ENCODE peak calls at places on chromosomes 11 and 22, in four cellular contexts. A is heart left ventricle, R is HL-60, P is cardiac muscle cell. N is an unnamed sample.
A peak's percentile ranks its signal among the peaks of the same experiment; 100 is the strongest.

GRCh38 chr22:27278986-27279385 is 522.6 kb downstream of the MN1 start:
- DNase-seq in A (no peak), R (no peak), P (no peak), N (peak; percentile 19)

GRCh38 chr11:1310772-1311468 is 1.5 kb upstream of the TOLLIP start:
- DNase-seq in A (no peak), R (no peak), P (no peak), N (no peak)

GRCh38 chr22:24090581-24090980 is 79.5 kb downstream of the CABIN1 start:
- DNase-seq in A (no peak), R (no peak), P (no peak), N (no peak)

GRCh38 chr11:80958414-80958813 is 1517.6 kb upstream of the TENM4 start:
- DNase-seq in A (no peak), R (no peak), P (peak; percentile 85), N (peak; percentile 88)

GRCh38 chr11:35173011-35173511 is 34.1 kb downstream of the CD44 start:
- DNase-seq in A (no peak), R (no peak), P (peak; percentile 85), N (no peak)

GRCh38 chr22:47337161-47337621 is 574.7 kb downstream of the TBC1D22A start:
- DNase-seq in A (no peak), R (no peak), P (peak; percentile 79), N (peak; percentile 91)

GRCh38 chr11:120197254-120197891 is 13.5 kb upstream of the OAF start:
- DNase-seq in A (peak; percentile 31), R (no peak), P (no peak), N (peak; percentile 36)

GRCh38 chr11:33742249-33742851 is 6.1 kb upstream of the CD59 start:
- DNase-seq in A (no peak), R (no peak), P (peak; percentile 60), N (peak; percentile 47)

GRCh38 chr22:46763051-46763705 is 728 bp downstream of the TBC1D22A start:
- DNase-seq in A (peak; percentile 74), R (no peak), P (peak; percentile 56), N (no peak)

GRCh38 chr11:84817998-84818397 is 809.1 kb downstream of the DLG2 start:
- DNase-seq in A (no peak), R (no peak), P (peak; percentile 46), N (peak; percentile 68)

GRCh38 chr22:23609983-23610781 is 21.9 kb downstream of the DRICH1 start:
- DNase-seq in A (no peak), R (no peak), P (no peak), N (no peak)

GRCh38 chr11:58596621-58597020 is 17.8 kb downstream of the ZFP91 start:
- DNase-seq in A (no peak), R (no peak), P (no peak), N (peak; percentile 42)

GRCh38 chr11:13150487-13150886 is 127.1 kb upstream of the BMAL1 start:
- DNase-seq in A (no peak), R (no peak), P (no peak), N (no peak)

GRCh38 chr11:133810766-133811165 is 34.5 kb downstream of the SPATA19 start:
- DNase-seq in A (no peak), R (no peak), P (no peak), N (no peak)

GRCh38 chr11:133810179-133810550 is 35.1 kb downstream of the SPATA19 start:
- DNase-seq in A (no peak), R (no peak), P (no peak), N (no peak)

GRCh38 chr11:133808393-133809140 is 36.7 kb downstream of the SPATA19 start:
- DNase-seq in A (no peak), R (no peak), P (peak; percentile 18), N (no peak)

GRCh38 chr11:133811850-133812685 is 33.2 kb downstream of the SPATA19 start:
- DNase-seq in A (no peak), R (no peak), P (no peak), N (no peak)

DNA sequence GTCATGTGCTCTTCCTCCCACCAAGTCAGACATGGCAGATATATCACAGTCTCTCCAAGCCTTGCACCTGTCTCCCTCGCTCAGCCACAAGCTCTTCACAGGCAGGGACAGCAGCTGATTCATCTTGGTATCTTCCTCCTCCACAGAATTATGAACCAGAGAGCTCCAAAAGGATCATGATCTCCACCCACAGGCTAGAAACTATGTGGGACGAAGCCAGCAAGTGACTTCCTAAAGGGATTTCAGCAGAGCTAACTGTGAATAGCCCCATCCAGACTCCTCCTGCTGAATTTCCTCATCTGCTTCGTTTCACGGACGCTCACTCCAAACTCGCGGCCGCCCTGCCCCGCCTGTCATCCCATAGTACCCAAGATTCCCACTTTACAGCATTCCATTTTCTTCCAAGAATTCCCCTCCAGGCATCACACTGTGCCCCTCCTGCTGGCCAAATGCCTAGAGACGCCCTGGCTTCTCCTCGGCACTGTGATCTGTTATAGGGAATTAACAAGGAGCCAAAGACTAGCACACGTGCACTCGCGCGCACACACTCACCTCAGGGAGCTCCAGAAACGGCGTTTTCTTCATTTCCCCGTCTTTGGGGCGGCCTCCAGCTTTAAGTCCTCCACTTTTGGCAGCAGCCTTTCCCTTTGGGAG is 35.7 kb downstream of the SPATA19 start:
- DNase-seq in A (no peak), R (no peak), P (peak; percentile 15), N (no peak)
- TF ChIP-seq CTCF in A (no peak), R (no peak), P (no peak), N (no peak)

GRCh38 chr11:115391162-115391561 is 113.1 kb downstream of the CADM1 start:
- DNase-seq in A (no peak), R (no peak), P (no peak), N (no peak)

GRCh38 chr11:115391598-115391997 is 112.6 kb downstream of the CADM1 start:
- DNase-seq in A (no peak), R (no peak), P (no peak), N (no peak)

GRCh38 chr11:115385211-115385610 is 119.0 kb downstream of the CADM1 start:
- DNase-seq in A (no peak), R (no peak), P (no peak), N (no peak)

GRCh38 chr11:115390441-115390840 is 113.8 kb downstream of the CADM1 start:
- DNase-seq in A (no peak), R (no peak), P (no peak), N (no peak)

GRCh38 chr11:115389790-115390189 is 114.4 kb downstream of the CADM1 start:
- DNase-seq in A (no peak), R (no peak), P (no peak), N (no peak)
- H3K4me3 ChIP-seq in A (no peak overlapping the region), R (no peak overlapping the region), P (no peak overlapping the region), N (no peak overlapping the region)

DNA sequence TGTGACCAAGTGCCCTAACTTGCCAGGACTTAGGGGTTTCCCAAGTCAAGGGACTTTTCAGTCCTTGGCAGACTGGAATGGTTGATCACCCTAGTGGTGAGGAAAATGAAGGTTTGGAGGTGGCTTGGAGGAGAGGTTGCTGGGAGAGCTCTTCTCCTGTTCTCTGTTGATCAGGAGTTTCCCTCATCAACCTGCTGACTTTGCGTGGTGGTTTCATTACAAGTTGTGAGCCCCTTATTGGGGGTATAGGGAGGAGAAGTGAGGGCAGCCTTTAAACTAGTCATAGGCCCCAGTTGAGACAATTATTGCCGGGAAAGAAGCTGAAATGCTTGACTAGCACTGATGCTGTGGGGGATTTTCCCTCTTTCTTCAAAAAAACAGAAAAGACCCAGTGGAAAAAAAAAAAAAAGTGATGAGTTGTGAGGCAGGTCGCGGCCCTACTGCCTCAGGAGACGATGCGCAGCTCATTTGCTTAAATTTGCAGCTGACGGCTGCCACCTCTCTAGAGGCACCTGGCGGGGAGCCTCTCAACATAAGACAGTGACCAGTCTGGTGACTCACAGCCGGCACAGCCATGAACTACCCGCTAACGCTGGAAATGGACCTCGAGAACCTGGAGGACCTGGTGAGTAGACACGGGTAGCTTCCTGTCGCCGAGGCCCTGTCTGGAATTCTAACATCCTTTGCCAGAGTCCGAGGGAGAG is at the start of gene CXCR5:
- DNase-seq in A (no peak), R (no peak), P (no peak), N (no peak)
- TF ChIP-seq CTCF in A (no peak), R (no peak), P (no peak), N (no peak)

DNA sequence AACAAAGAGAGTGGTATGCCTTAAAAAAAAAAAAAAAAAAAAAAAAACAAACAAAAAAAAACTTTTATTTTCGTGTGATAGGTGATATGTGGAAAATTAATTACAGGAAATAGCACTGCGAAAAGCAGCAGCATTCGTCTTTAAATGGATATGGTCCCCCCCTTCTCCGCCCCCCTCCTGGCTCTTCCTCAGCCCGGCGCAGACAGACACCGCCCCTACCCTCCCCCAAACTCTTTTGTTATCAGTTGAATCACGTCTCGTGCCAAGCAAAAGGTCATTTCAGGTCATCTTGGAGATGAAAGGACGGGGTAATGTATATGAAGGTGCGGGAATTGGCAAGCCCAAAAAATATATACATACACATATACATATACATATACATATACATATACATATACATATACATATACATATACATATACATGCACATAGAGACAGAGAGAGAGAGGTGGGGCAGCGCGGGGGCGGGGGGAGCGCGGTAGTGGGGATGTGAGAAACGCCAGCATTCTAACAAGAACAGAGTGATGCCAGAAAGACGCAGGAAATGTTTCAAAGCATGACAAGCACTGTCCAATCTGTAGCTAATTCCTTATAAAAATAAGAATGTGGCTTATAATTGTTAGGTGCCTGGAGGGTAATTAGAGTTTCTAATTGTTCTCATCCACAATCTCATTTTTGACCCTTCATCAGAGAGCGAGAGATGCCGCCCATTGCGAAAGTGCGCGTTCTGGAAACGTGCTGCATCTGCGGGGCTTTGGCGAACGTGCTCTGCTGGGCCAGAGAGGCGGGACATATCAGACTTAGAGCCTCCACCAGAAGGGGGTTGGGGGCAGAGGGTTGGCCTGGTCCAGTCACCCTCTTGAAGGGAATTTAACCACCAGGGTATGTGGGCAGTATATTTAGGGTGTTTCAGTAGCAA is 214.5 kb upstream of the UBASH3B start:
- DNase-seq in A (peak; percentile 63), R (no peak), P (peak; percentile 48), N (peak; percentile 13)
- H3K4me3 ChIP-seq in A (peak overlapping the region; percentile 67), R (peak overlapping the region; percentile 34), P (peak overlapping the region; percentile 18), N (peak overlapping the region; percentile 54)

GRCh38 chr22:38925571-38926041 is 31.8 kb upstream of the APOBEC3A start:
- DNase-seq in A (no peak), R (no peak), P (no peak), N (no peak)

GRCh38 chr22:38924197-38924952 is 33.0 kb upstream of the APOBEC3A start:
- DNase-seq in A (no peak), R (no peak), P (peak; percentile 94), N (peak; percentile 92)

GRCh38 chr22:38921126-38921525 is 36.3 kb upstream of the APOBEC3A start:
- DNase-seq in A (no peak), R (no peak), P (no peak), N (no peak)

GRCh38 chr22:38921801-38922200 is 35.6 kb upstream of the APOBEC3A start:
- DNase-seq in A (no peak), R (no peak), P (no peak), N (no peak)

DNA sequence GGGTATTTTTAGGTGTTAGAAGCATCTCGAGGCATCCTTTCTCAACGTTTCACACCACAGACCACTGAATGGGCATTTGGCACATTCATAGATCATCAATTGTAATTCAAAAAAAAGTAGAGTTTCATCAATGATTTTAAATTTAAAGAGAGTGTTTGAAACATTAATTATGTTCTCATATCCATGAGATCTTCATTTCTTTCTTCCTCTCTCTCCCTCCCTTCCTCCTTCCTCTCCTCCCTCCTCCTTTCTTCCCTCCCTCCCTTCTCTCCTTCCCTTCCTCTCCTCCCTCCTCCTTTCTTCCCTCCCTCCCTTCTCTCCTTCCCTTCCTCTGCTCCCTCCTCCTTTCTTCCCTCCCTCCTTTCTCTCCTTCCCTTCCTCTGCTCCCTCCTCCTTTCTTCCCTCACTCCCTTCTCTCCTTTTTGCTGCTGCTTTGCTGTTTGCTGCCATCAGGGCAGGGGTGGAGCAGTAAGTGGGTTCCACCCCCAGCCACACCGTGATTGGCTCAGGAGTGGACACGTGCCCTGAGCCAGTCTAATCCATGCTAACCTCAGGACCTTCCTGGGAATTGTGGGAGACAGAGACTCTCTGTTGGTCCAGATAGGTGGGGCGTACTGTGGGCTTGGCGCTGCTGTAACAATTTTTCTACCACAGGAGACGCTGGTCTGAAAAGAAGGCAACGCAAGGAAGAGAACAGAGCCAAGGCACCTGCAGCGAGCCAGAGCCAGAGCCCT is 33.8 kb upstream of the APOBEC3A start:
- DNase-seq in A (peak; percentile 77), R (no peak), P (peak; percentile 87), N (peak; percentile 66)
- TF ChIP-seq CTCF in A (peak; percentile 46), R (no peak), P (peak; percentile 37), N (peak; percentile 32)

GRCh38 chr11:43547411-43547718 is 133.2 kb upstream of the HSD17B12 start:
- DNase-seq in A (no peak), R (no peak), P (peak; percentile 9), N (no peak)
- H3K4me3 ChIP-seq in A (peak overlapping the region; percentile 26), R (no peak overlapping the region), P (peak overlapping the region; percentile 15), N (peak overlapping the region; percentile 15)